ENCODE peak calls at places on chromosomes 12 and 14, in four cellular contexts. S, Q, A and C are unnamed samples.

GRCh38 chr12:76124456-76124855 is 40.0 kb upstream of the NAP1L1 start:
- DNase-seq in S (no peak), A (no peak), Q (no peak), C (no peak)

GRCh38 chr14:77485256-77485655 is 13.4 kb downstream of the ISM2 start:
- DNase-seq in Q (no peak), A (no peak), S (no peak), C (no peak)

GRCh38 chr12:10672231-10672868 is 1.5 kb downstream of the STYK1 start:
- DNase-seq in A (peak; percentile 63), S (peak; percentile 61), Q (no peak), C (no peak)

GRCh38 chr14:73397810-73398209 is 60.5 kb downstream of the NUMB start:
- DNase-seq in Q (no peak), A (no peak), S (no peak), C (no peak)

GRCh38 chr14:68124885-68125731 is 305.5 kb downstream of the RAD51B start:
- DNase-seq in Q (no peak), S (no peak), A (no peak), C (no peak)

GRCh38 chr12:121961195-121961879 is 42.9 kb downstream of the CFAP251 start:
- DNase-seq in Q (no peak), A (no peak), S (no peak), C (no peak)

GRCh38 chr14:38111046-38111445 is 96.7 kb upstream of the SSTR1 start:
- DNase-seq in A (no peak), S (no peak), Q (no peak), C (no peak)

GRCh38 chr14:71467419-71467818 is 464.8 kb upstream of the RGS6 start:
- DNase-seq in A (no peak), S (no peak), Q (no peak), C (no peak)

GRCh38 chr12:93943766-93944165 is 204.6 kb upstream of the PLXNC1 start:
- DNase-seq in Q (no peak), S (no peak), A (no peak), C (no peak)

GRCh38 chr12:14958361-14959125 is 2.9 kb downstream of the ARHGDIB start:
- DNase-seq in Q (no peak), A (no peak), S (no peak), C (no peak)

GRCh38 chr12:120972870-120973543 is 5.3 kb upstream of the HNF1A start:
- DNase-seq in A (no peak), S (no peak), Q (no peak), C (no peak)

GRCh38 chr14:90061849-90062794 is at the start of gene KCNK13:
- DNase-seq in Q (no peak), A (no peak), S (no peak), C (no peak)

GRCh38 chr14:77144412-77145115 is 3.0 kb upstream of the ZDHHC22 start:
- DNase-seq in A (no peak), Q (no peak), S (no peak), C (no peak)

GRCh38 chr12:96886998-96887677 is 19.9 kb upstream of the NEDD1 start:
- DNase-seq in A (no peak), S (no peak), Q (no peak), C (no peak)

GRCh38 chr14:47442206-47442605 is 233.2 kb downstream of the MDGA2 start:
- DNase-seq in Q (no peak), A (no peak), S (no peak), C (no peak)

GRCh38 chr14:80959448-80960006 is 4.1 kb downstream of the TSHR start:
- DNase-seq in S (peak; percentile 61), A (peak; percentile 89), Q (no peak), C (peak; percentile 44)

GRCh38 chr12:5262450-5262849 is 169.5 kb upstream of the NTF3 start:
- DNase-seq in S (no peak), A (no peak), Q (no peak), C (no peak)

GRCh38 chr14:53828820-53829219 is 127.8 kb downstream of the BMP4 start:
- DNase-seq in A (no peak), S (no peak), Q (no peak), C (no peak)

GRCh38 chr14:32075636-32076277 is 1.3 kb upstream of the ARHGAP5 start:
- DNase-seq in S (peak; percentile 70), A (peak; percentile 30), Q (no peak), C (no peak)

GRCh38 chr12:120358412-120359158 is 10.4 kb downstream of the MSI1 start:
- DNase-seq in S (no peak), Q (no peak), A (no peak), C (no peak)

GRCh38 chr12:122949405-122949804 is 16.9 kb downstream of the ABCB9 start:
- DNase-seq in Q (no peak), A (no peak), S (no peak), C (no peak)

GRCh38 chr12:22215467-22216253 is 118.8 kb downstream of the ST8SIA1 start:
- DNase-seq in S (no peak), Q (no peak), A (no peak), C (no peak)

GRCh38 chr14:51368721-51369163 is 128.7 kb downstream of the TMX1 start:
- DNase-seq in A (no peak), S (no peak), Q (no peak), C (no peak)

GRCh38 chr14:106094654-106095189 is 568.3 kb downstream of the TMEM121 start:
- DNase-seq in A (no peak), S (no peak), Q (no peak), C (peak; percentile 20)

GRCh38 chr14:68391292-68392014 is 401.4 kb downstream of the ZFP36L1 start:
- DNase-seq in S (no peak), Q (no peak), A (no peak), C (no peak)

GRCh38 chr12:51760231-51760630 is 88.3 kb downstream of the FIGNL2 start:
- DNase-seq in Q (no peak), S (no peak), A (no peak), C (no peak)

GRCh38 chr12:108399514-108399913 is 60.4 kb upstream of the CMKLR1 start:
- DNase-seq in S (no peak), A (no peak), Q (no peak), C (no peak)

GRCh38 chr12:120103371-120103770 is 13.2 kb downstream of the RAB35 start:
- DNase-seq in S (no peak), A (no peak), Q (no peak), C (no peak)

GRCh38 chr12:108856428-108857157 is 790 bp downstream of the SSH1 start:
- DNase-seq in Q (peak; percentile 52), S (peak; percentile 64), A (peak; percentile 61), C (peak; percentile 60)

GRCh38 chr12:64891629-64892028 is 67.2 kb downstream of the TBC1D30 start:
- DNase-seq in Q (no peak), A (no peak), S (no peak), C (no peak)

GRCh38 chr14:61188936-61189808 is 92.0 kb downstream of the TMEM30B start:
- DNase-seq in Q (peak; percentile 2), A (peak; percentile 22), S (no peak), C (no peak)

GRCh38 chr12:33967760-33968159 is 54.5 kb upstream of the ALG10 start:
- DNase-seq in A (no peak), S (no peak), Q (no peak), C (no peak)

GRCh38 chr12:100199347-100200136 is 1.1 kb upstream of the ACTR6 start:
- DNase-seq in A (peak; percentile 85), S (peak; percentile 80), Q (peak; percentile 69), C (peak; percentile 72)

GRCh38 chr12:122875590-122876220 is 20.2 kb downstream of the VPS37B start:
- DNase-seq in Q (no peak), S (no peak), A (no peak), C (no peak)

GRCh38 chr12:22631863-22632463 is 7.0 kb downstream of the ETNK1 start:
- DNase-seq in A (no peak), S (no peak), Q (no peak), C (no peak)

GRCh38 chr14:49857427-49858003 is 4.9 kb upstream of the NEMF start:
- DNase-seq in A (no peak), S (no peak), Q (no peak), C (no peak)

GRCh38 chr12:48832321-48833060 is 14.2 kb downstream of the CACNB3 start:
- DNase-seq in S (no peak), Q (no peak), A (no peak), C (no peak)

GRCh38 chr14:56125772-56126411 is 7.7 kb downstream of the PELI2 start:
- DNase-seq in A (no peak), Q (no peak), S (no peak), C (no peak)